ENCODE peak calls at places on chromosomes 4 and X, in seven cellular contexts. D, U, R, N, W, H and Q are unnamed samples.

GRCh38 chrX:1392376-1393130 is 640 bp upstream of the SLC25A6 start:
- DNase-seq in W (peak; percentile 81), D (peak; percentile 52), U (peak; percentile 51), R (peak; percentile 48), N (peak; percentile 69), H (peak; percentile 66), Q (peak; percentile 85)

GRCh38 chr4:75653845-75654503 is 19.2 kb downstream of the G3BP2 start:
- DNase-seq in H (peak; percentile 44), U (peak; percentile 25), D (peak; percentile 55), R (peak; percentile 21), W (peak; percentile 39), N (peak; percentile 46), Q (no peak)

GRCh38 chrX:131058136-131058868 is at the start of gene ARHGAP36:
- DNase-seq in W (no peak), R (peak; percentile 41), D (no peak), N (no peak), U (no peak), H (no peak), Q (no peak)

GRCh38 chr4:119656342-119656741 is 27.7 kb upstream of the PDE5A start:
- DNase-seq in R (no peak), N (no peak), D (no peak), H (no peak), U (no peak), W (no peak), Q (peak; percentile 12)

GRCh38 chr4:76779740-76780459 is 118.0 kb downstream of the SOWAHB start:
- DNase-seq in W (no peak), D (peak; percentile 78), N (no peak), H (peak; percentile 74), U (peak; percentile 63), R (no peak), Q (no peak)

GRCh38 chrX:107736781-107737531 is 38.6 kb downstream of the TSC22D3 start:
- DNase-seq in W (no peak), R (no peak), D (no peak), N (no peak), H (no peak), U (no peak), Q (no peak)

GRCh38 chr4:85510632-85510984 is 35.7 kb downstream of the ARHGAP24 start:
- DNase-seq in N (no peak), D (no peak), W (no peak), U (no peak), R (no peak), H (no peak), Q (no peak)

GRCh38 chr4:2258091-2259035 is 3.5 kb downstream of the MXD4 start:
- DNase-seq in R (no peak), D (no peak), W (peak; percentile 8), H (no peak), U (no peak), N (no peak), Q (no peak)

GRCh38 chrX:112513154-112513553 is 166.6 kb downstream of the LHFPL1 start:
- DNase-seq in U (peak; percentile 33), H (peak; percentile 47), D (peak; percentile 78), R (no peak), W (no peak), N (no peak), Q (no peak)

GRCh38 chrX:144716187-144716586 is 531.1 kb upstream of the SPANXN1 start:
- DNase-seq in W (no peak), R (no peak), D (no peak), H (no peak), U (no peak), N (no peak), Q (no peak)

GRCh38 chrX:23662853-23663252 is 4.4 kb upstream of the PRDX4 start:
- DNase-seq in W (no peak), N (peak; percentile 13), R (no peak), D (peak; percentile 86), U (peak; percentile 60), H (peak; percentile 67), Q (no peak)

GRCh38 chr4:180060159-180060889 is 2182.9 kb upstream of the TENM3 start:
- DNase-seq in N (no peak), U (peak; percentile 12), H (peak; percentile 38), W (peak; percentile 11), D (peak; percentile 37), R (no peak), Q (no peak)

GRCh38 chr4:145531791-145532190 is 50.1 kb downstream of the SMAD1 start:
- DNase-seq in W (no peak), D (no peak), R (no peak), U (no peak), N (no peak), H (peak; percentile 10), Q (no peak)

GRCh38 chr4:7421356-7422097 is 13.2 kb downstream of the PSAPL1 start:
- DNase-seq in D (no peak), R (no peak), W (peak; percentile 15), H (no peak), U (no peak), N (no peak), Q (no peak)

GRCh38 chr4:89403826-89404225 is 96.2 kb upstream of the GPRIN3 start:
- DNase-seq in U (no peak), R (no peak), W (no peak), H (no peak), D (no peak), N (no peak), Q (no peak)

DNA sequence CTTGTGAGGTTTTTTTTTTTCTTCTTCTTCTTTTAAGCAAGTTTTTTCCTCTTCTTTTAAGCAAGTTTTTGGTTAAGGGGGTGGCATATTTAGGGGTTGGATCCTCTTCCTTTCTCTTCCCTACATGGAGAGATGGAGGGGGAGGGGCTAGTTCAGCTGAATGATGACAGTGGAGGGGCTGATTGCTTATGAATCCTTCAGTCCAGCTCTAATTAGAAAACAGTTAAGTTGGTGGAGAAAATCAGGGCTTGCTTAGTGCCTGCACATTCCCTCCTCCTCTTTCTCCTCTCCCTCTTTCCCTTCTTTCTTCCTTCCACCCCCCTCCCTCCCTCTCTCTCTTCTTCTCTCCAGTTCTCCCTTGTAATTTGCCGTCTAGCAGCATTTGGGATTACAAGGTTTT is 4.4 kb upstream of the HAND2 start:
- DNase-seq in R (no peak), W (peak; percentile 59), D (no peak), U (no peak), N (no peak), H (no peak), Q (no peak)
- H4K20me1 ChIP-seq in R (no peaks in the 10 kb centered on the region), W (no peaks in the 10 kb centered on the region), D (no peaks in the 10 kb centered on the region), U (no peaks in the 10 kb centered on the region), N (no peaks in the 10 kb centered on the region), H (no peaks in the 10 kb centered on the region), Q (no peaks in the 10 kb centered on the region)

DNA sequence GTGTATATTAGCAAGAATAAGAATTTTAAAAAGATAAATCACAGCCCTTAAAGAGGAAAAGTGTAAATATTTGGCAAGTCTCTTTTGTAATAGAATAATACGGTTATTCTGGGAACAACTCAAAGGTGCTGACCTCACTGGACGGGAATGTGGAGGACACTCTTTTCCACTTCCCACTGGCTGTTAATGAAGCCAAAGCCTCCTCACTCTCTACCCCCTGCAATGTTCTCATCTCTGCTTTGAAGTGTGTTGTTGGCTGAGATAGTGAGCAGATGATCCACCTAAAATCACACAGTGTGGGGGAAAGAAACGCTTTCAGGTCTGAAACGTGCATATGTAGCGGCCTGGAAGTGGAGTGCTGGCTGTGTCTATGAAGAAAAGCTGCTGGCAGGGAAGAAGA is 49.1 kb downstream of the SEL1L3 start:
- DNase-seq in H (peak; percentile 90), D (peak; percentile 75), U (peak; percentile 88), N (peak; percentile 6), W (no peak), R (no peak), Q (no peak)
- H4K20me1 ChIP-seq in H (no peaks in the 10 kb centered on the region), D (peaks cover 4% of the 10 kb centered on the region), U (no peaks in the 10 kb centered on the region), N (no peaks in the 10 kb centered on the region), W (no peaks in the 10 kb centered on the region), R (no peaks in the 10 kb centered on the region), Q (peaks cover 3% of the 10 kb centered on the region)

GRCh38 chr4:15797320-15797719 is 19.2 kb downstream of the CD38 start:
- DNase-seq in H (no peak), W (no peak), U (no peak), D (no peak), N (peak; percentile 59), R (no peak), Q (no peak)
- H4K20me1 ChIP-seq in H (no peaks in the 10 kb centered on the region), W (no peaks in the 10 kb centered on the region), U (no peaks in the 10 kb centered on the region), D (no peaks in the 10 kb centered on the region), N (no peaks in the 10 kb centered on the region), R (no peaks in the 10 kb centered on the region), Q (no peaks in the 10 kb centered on the region)

DNA sequence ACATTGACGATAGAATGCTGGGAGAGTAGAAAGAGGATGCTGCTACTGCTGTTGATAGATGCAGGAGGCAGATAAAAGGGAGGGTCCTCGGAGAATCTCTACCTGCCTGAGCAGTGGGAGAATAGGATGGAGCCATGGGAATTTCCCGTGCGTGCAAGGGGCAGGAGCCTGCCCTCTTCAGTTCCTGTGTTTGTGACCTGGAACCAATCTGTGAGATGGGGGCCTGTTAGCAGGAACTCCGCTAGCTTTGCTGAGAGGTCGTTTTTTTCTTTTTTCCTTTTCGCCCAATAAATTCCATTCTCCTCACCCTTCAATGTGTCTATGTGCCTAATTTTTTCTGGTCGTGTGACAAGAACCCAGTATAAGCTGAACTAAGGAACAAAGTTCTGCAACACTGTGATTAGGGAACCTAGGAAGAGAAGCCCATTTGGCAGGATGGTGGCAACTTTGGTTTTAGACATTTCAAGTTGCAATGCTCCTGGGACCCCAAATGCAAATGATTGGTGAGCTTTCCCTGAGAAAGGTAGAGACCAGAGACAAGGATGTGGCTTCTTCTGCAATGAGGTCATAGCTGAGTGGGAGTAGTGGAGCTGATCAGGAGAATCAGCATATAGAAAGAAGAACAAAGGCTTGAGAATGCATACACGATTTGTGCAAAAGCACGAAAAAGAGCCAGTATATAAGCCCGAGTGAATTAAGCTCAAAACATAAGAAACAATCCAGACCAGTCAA is 23.9 kb downstream of the SLC39A8 start:
- DNase-seq in U (no peak), H (peak; percentile 21), W (no peak), N (no peak), D (no peak), R (no peak), Q (peak; percentile 84)
- H4K20me1 ChIP-seq in U (no peaks in the 10 kb centered on the region), H (no peaks in the 10 kb centered on the region), W (no peaks in the 10 kb centered on the region), N (no peaks in the 10 kb centered on the region), D (no peaks in the 10 kb centered on the region), R (peaks cover 2% of the 10 kb centered on the region), Q (peaks cover 14% of the 10 kb centered on the region)